ENCODE peak calls at places on chromosomes 16 and 17, in five cellular contexts. H, A, J, M and U are unnamed samples. For H3K36me3 and H3K4me1, the result is how much of the 10 kb centered on the place peaks cover.

GRCh38 chr17:62587554-62587953 is 39.9 kb upstream of the MRC2 start:
- DNase-seq in H (no peak), J (peak), A (no peak), M (no peak), U (no peak)

GRCh38 chr17:67376509-67376891 is 581 bp upstream of the PITPNC1 start:
- DNase-seq in A (peak), J (no peak), M (peak), H (peak), U (peak)

GRCh38 chr16:75948441-75948840 is 222.2 kb upstream of the CPHXL start:
- DNase-seq in A (no peak), H (no peak), J (no peak), M (no peak), U (no peak)

GRCh38 chr17:73091770-73092517 is 544 bp downstream of the SLC39A11 start:
- DNase-seq in M (peak), H (peak), J (peak), A (peak), U (peak)

GRCh38 chr16:88831838-88832237 is 20.1 kb upstream of the APRT start:
- DNase-seq in J (no peak), H (no peak), M (peak), A (no peak), U (no peak)

GRCh38 chr16:54076006-54076504 is 210.5 kb downstream of the IRX3 start:
- DNase-seq in A (no peak), J (no peak), H (no peak), M (no peak), U (no peak)

GRCh38 chr17:39192901-39193300 is 4.6 kb downstream of the CACNB1 start:
- DNase-seq in A (no peak), M (no peak), J (no peak), H (no peak), U (no peak)

GRCh38 chr17:55067697-55068439 is 99.3 kb downstream of the STXBP4 start:
- DNase-seq in J (no peak), A (no peak), H (no peak), M (peak), U (peak)

GRCh38 chr16:54336805-54337204 is 50.2 kb upstream of the IRX3 start:
- DNase-seq in H (no peak), J (no peak), A (no peak), M (no peak), U (no peak)

GRCh38 chr17:8141046-8141445 is 11.2 kb downstream of the PER1 start:
- DNase-seq in J (no peak), H (no peak), M (no peak), A (no peak), U (no peak)
- H3K36me3 ChIP-seq in J (half or more), H (half or more), M (under half), A (half or more), U (under half)

GRCh38 chr17:64507418-64507766 is 615 bp downstream of the CEP95 start:
- DNase-seq in M (peak), J (no peak), H (peak), A (no peak), U (peak)

GRCh38 chr17:64506201-64506575 is at the start of gene DDX5:
- DNase-seq in M (no peak), J (peak), A (peak), H (peak), U (peak)

GRCh38 chr17:64508683-64509082 is 1.9 kb downstream of the CEP95 start:
- DNase-seq in A (no peak), J (no peak), M (no peak), H (no peak), U (no peak)

GRCh38 chr17:64505320-64506200 is 529 bp downstream of the DDX5 start:
- DNase-seq in J (peak), A (peak), M (peak), H (peak), U (peak)

GRCh38 chr17:64506576-64507417 is at the start of gene CEP95:
- DNase-seq in A (peak), J (peak), H (peak), M (peak), U (peak)
- H3K4me1 ChIP-seq in A (half or more), J (under half), H (under half), M (under half), U (under half)

GRCh38 chr17:31472137-31472536 is 80.7 kb downstream of the RAB11FIP4 start:
- DNase-seq in A (no peak), M (no peak), H (no peak), J (no peak), U (peak)
- H3K27ac ChIP-seq in A (no peak), M (no peak), H (no peak), J (no peak), U (no peak)

GRCh38 chr17:2277430-2278170 is 26.0 kb downstream of the SMG6 start:
- DNase-seq in A (no peak), M (no peak), H (no peak), J (no peak), U (no peak)
- H3K36me3 ChIP-seq in A (half or more), M (under half), H (under half), J (half or more), U (under half)